ENCODE peak calls at places on chromosomes 6 and 20, in four cellular contexts. C is DND-41, U is lower lobe of right lung, G is endodermal cell. F is an unnamed sample.

GRCh38 chr6:160031442-160031841 is 62.6 kb downstream of the IGF2R start:
- DNase-seq in C (no peak), U (no peak), G (no peak), F (no peak)

GRCh38 chr6:155181498-155181897 is 82.3 kb upstream of the CLDN20 start:
- DNase-seq in C (no peak), U (no peak), G (no peak), F (no peak)

GRCh38 chr20:58911309-58911708 is 58.8 kb downstream of the GNAS start:
- DNase-seq in C (no peak), U (no peak), G (no peak), F (no peak)

GRCh38 chr20:40945754-40946451 is 82.7 kb upstream of the TOP1 start:
- DNase-seq in C (peak; percentile 81), U (no peak), G (peak; percentile 92), F (no peak)

GRCh38 chr6:160871320-160871719 is 120.2 kb upstream of the MAP3K4 start:
- DNase-seq in C (no peak), U (no peak), G (no peak), F (no peak)

GRCh38 chr6:161272600-161273355 is 1.1 kb downstream of the AGPAT4 start:
- DNase-seq in C (peak; percentile 17), U (no peak), G (peak; percentile 82), F (no peak)

GRCh38 chr6:37103169-37104039 is 66.5 kb upstream of the PIM1 start:
- DNase-seq in C (peak; percentile 43), U (peak; percentile 82), G (peak; percentile 74), F (no peak)

GRCh38 chr20:41233976-41234514 is 83.5 kb downstream of the ZHX3 start:
- DNase-seq in C (no peak), U (no peak), G (no peak), F (no peak)

GRCh38 chr6:118876201-118876600 is 17.8 kb upstream of the ASF1A start:
- DNase-seq in C (no peak), U (no peak), G (no peak), F (no peak)

GRCh38 chr6:169859401-169859977 is 108.1 kb downstream of the ERMARD start:
- DNase-seq in C (no peak), U (no peak), G (no peak), F (no peak)
- H3K9me3 ChIP-seq in C (peaks cover 11% of the 10 kb centered on the region), U (peaks cover 11% of the 10 kb centered on the region), G (peaks cover 16% of the 10 kb centered on the region), F (no peaks in the 10 kb centered on the region)

DNA sequence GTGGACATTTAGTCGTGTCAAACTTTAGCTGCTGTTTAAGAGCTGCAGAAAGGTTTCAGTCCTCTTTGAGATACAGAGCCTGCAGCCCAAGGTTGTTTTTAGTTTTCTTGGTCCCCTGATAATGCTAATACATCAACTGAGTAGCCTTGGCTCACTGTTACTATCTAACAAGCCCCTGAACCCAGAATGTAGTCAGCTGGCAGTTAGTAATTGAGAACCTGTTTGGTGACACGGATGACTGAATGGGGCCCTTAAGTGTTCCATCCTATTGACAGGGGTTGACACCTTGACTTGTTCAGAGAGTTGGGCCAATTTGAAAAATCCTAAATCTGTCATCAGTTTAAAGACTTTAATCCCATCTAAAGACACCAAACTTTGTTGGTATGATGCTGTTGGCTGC is 2.8 kb downstream of the RTN4IP1 start:
- DNase-seq in C (no peak), U (no peak), G (no peak), F (no peak)
- H3K4me1 ChIP-seq in C (peaks cover 29% of the 10 kb centered on the region), U (peaks cover 17% of the 10 kb centered on the region), G (peaks cover 9% of the 10 kb centered on the region), F (peaks cover 23% of the 10 kb centered on the region)

GRCh38 chr6:43770417-43771209 is 602 bp downstream of the VEGFA start:
- DNase-seq in C (peak; percentile 67), U (peak; percentile 85), G (peak; percentile 84), F (no peak)

GRCh38 chr6:43769526-43770416 is at the start of gene VEGFA:
- DNase-seq in C (peak; percentile 89), U (peak; percentile 93), G (peak; percentile 96), F (peak; percentile 86)

GRCh38 chr6:43767553-43768505 is 2.2 kb upstream of the VEGFA start:
- DNase-seq in C (no peak), U (peak; percentile 36), G (no peak), F (no peak)

GRCh38 chr6:43768506-43768860 is 1.5 kb upstream of the VEGFA start:
- DNase-seq in C (no peak), U (peak; percentile 2), G (no peak), F (no peak)

GRCh38 chr6:43768983-43769525 is 957 bp upstream of the VEGFA start:
- DNase-seq in C (no peak), U (peak; percentile 49), G (no peak), F (no peak)
- H3K4me3 ChIP-seq in C (no peak overlapping the region), U (no peak overlapping the region), G (no peak overlapping the region), F (no peak overlapping the region)

GRCh38 chr20:55135923-55136322 is 660.5 kb downstream of the DOK5 start:
- DNase-seq in C (no peak), U (no peak), G (no peak), F (no peak)

DNA sequence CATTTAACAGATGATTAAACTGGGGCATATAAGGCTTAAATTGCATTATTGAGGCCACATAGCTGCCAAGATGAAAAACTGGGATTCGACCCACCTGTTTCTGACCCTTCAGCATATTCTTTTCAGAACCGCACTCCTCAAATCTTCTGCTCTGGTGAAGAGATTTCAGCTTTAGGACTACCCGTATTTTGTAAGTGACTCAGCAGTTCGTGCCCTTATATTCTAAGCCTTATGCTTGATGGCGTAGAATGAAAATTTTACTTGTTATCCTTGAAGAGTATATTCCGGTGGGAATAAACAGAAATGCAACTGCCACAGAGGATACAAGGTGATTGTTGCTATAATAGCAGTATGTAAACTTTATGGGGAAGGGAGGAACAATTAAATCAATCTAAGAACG is 657.1 kb downstream of the DOK5 start:
- DNase-seq in C (no peak), U (no peak), G (no peak), F (no peak)
- H3K9me3 ChIP-seq in C (no peaks in the 10 kb centered on the region), U (no peaks in the 10 kb centered on the region), G (peaks cover 11% of the 10 kb centered on the region), F (no peaks in the 10 kb centered on the region)

F was measured in CD4-positive, alpha-beta memory T cell.